ENCODE peak calls at places on chromosomes 2 and 18, in four cellular contexts. J is HL-60, H is RWPE1, T is fibroblast of the aortic adventitia. N is an unnamed sample.

GRCh38 chr2:177783835-177784448 is 288.6 kb downstream of the PDE11A start:
- DNase-seq in J (no peak), H (peak), T (peak), N (peak)

GRCh38 chr2:218871345-218872302 is 9.0 kb upstream of the WNT10A start:
- DNase-seq in J (peak), H (no peak), T (no peak), N (no peak)

GRCh38 chr2:35168351-35168750 is 1187.2 kb upstream of the CRIM1 start:
- DNase-seq in J (no peak), H (peak), T (no peak), N (no peak)

GRCh38 chr2:240991378-240992263 is 6.8 kb upstream of the SNED1 start:
- DNase-seq in J (no peak), H (peak), T (peak), N (no peak)

GRCh38 chr2:181234429-181235410 is 222.5 kb upstream of the ITGA4 start:
- DNase-seq in J (no peak), H (no peak), T (no peak), N (no peak)

GRCh38 chr2:172623249-172623965 is 67.5 kb downstream of the PDK1 start:
- DNase-seq in J (no peak), H (no peak), T (peak), N (no peak)

GRCh38 chr2:234306426-234307173 is 190.3 kb downstream of the ARL4C start:
- DNase-seq in J (no peak), H (peak), T (no peak), N (no peak)

GRCh38 chr2:134310450-134311079 is 56.7 kb downstream of the MGAT5 start:
- DNase-seq in J (no peak), H (no peak), T (peak), N (no peak)

GRCh38 chr2:239544846-239545465 is 144.1 kb upstream of the HDAC4 start:
- DNase-seq in J (no peak), H (no peak), T (no peak), N (no peak)

GRCh38 chr2:95401480-95401879 is 1.0 kb upstream of the FAHD2A start:
- DNase-seq in J (no peak), H (no peak), T (no peak), N (no peak)

GRCh38 chr2:28398101-28398834 is 5.6 kb downstream of the FOSL2 start:
- DNase-seq in J (no peak), H (no peak), T (peak), N (no peak)

GRCh38 chr18:25076980-25077780 is 274.8 kb downstream of the ZNF521 start:
- DNase-seq in J (no peak), H (no peak), T (no peak), N (no peak)

GRCh38 chr2:100011272-100011711 is 131.1 kb downstream of the AFF3 start:
- DNase-seq in J (no peak), H (no peak), T (peak), N (no peak)

GRCh38 chr2:72685666-72686065 is 140.2 kb downstream of the EXOC6B start:
- DNase-seq in J (no peak), H (no peak), T (no peak), N (no peak)

GRCh38 chr2:120161190-120161589 is 62.0 kb downstream of the TMEM185B start:
- DNase-seq in J (no peak), H (no peak), T (peak), N (no peak)

GRCh38 chr2:226467221-226467620 is 332.4 kb downstream of the IRS1 start:
- DNase-seq in J (no peak), H (no peak), T (no peak), N (no peak)

GRCh38 chr2:111975053-111975552 is 76.7 kb downstream of the MERTK start:
- DNase-seq in J (no peak), H (peak), T (peak), N (no peak)

GRCh38 chr2:68372435-68372834 is 7.4 kb downstream of the PLEK start:
- DNase-seq in J (no peak), H (no peak), T (no peak), N (no peak)

GRCh38 chr2:42747422-42747821 is 16.5 kb downstream of the OXER1 start:
- DNase-seq in J (no peak), H (no peak), T (no peak), N (no peak)

GRCh38 chr2:102558463-102558862 is 60.9 kb upstream of the SLC9A2 start:
- DNase-seq in J (no peak), H (no peak), T (no peak), N (no peak)

GRCh38 chr18:28163201-28163778 is 13.6 kb downstream of the CDH2 start:
- DNase-seq in J (no peak), H (no peak), T (peak), N (no peak)

GRCh38 chr2:146806295-146807005 is 1038.4 kb upstream of the ACVR2A start:
- DNase-seq in J (no peak), H (peak), T (peak), N (no peak)

GRCh38 chr2:133633309-133633708 is 65.0 kb upstream of the NCKAP5 start:
- DNase-seq in J (no peak), H (no peak), T (no peak), N (no peak)

GRCh38 chr2:236369606-236370005 is 105.4 kb upstream of the ASB18 start:
- DNase-seq in J (no peak), H (no peak), T (no peak), N (no peak)

GRCh38 chr2:68467077-68467960 is at the start of the genes APLF and FBXO48:
- DNase-seq in J (peak), H (peak), T (peak), N (peak)

GRCh38 chr2:67311536-67311935 is 85.6 kb upstream of the ETAA1 start:
- DNase-seq in J (no peak), H (peak), T (peak), N (no peak)

GRCh38 chr18:35578481-35578880 is 3.1 kb upstream of the GALNT1 start:
- DNase-seq in J (no peak), H (no peak), T (peak), N (no peak)

GRCh38 chr2:147646999-147647588 is 197.7 kb upstream of the ACVR2A start:
- DNase-seq in J (no peak), H (no peak), T (no peak), N (no peak)